ENCODE peak calls at places on chromosomes 3 and 15, in five cellular contexts. W is GM12891, D is HepG2, N is GM12878, S is K562. Z is an unnamed sample.

GRCh38 chr15:28110416-28110975 is 11.4 kb upstream of the OCA2 start:
- DNase-seq in D (no peak), N (no peak), S (no peak), W (no peak), Z (no peak)

GRCh38 chr3:12308517-12308916 is 19.6 kb downstream of the PPARG start:
- DNase-seq in D (peak; percentile 86), N (peak; percentile 3), S (no peak), W (no peak), Z (no peak)

GRCh38 chr3:55724407-55724784 is 237.3 kb upstream of the WNT5A start:
- DNase-seq in W (no peak), N (no peak), D (no peak), S (no peak), Z (no peak)

GRCh38 chr3:9837701-9838582 is 5.9 kb downstream of the RPUSD3 start:
- DNase-seq in W (no peak), N (no peak), D (no peak), S (no peak), Z (no peak)

GRCh38 chr3:170410428-170411029 is 8.1 kb upstream of the CLDN11 start:
- DNase-seq in W (no peak), S (peak; percentile 34), D (no peak), N (no peak), Z (no peak)

GRCh38 chr15:90064931-90065681 is 37.2 kb downstream of the IDH2 start:
- DNase-seq in D (no peak), W (no peak), S (no peak), N (no peak), Z (no peak)

GRCh38 chr15:98144388-98144787 is 183.9 kb downstream of the ARRDC4 start:
- DNase-seq in N (no peak), W (no peak), D (no peak), S (no peak), Z (no peak)

GRCh38 chr15:90611157-90611556 is 81.4 kb downstream of the CRTC3 start:
- DNase-seq in D (no peak), W (no peak), S (no peak), N (no peak), Z (no peak)

GRCh38 chr15:50883903-50884302 is 24.6 kb upstream of the AP4E1 start:
- DNase-seq in W (no peak), N (peak; percentile 55), S (no peak), D (no peak), Z (no peak)

GRCh38 chr3:13644341-13645082 is 95.6 kb downstream of the FBLN2 start:
- DNase-seq in N (no peak), D (no peak), S (no peak), W (no peak), Z (no peak)

GRCh38 chr3:13524979-13525669 is 23.8 kb upstream of the FBLN2 start:
- DNase-seq in S (no peak), W (no peak), N (no peak), D (no peak), Z (no peak)

GRCh38 chr3:184016820-184017671 is 638 bp downstream of the ABCC5 start:
- DNase-seq in N (no peak), S (peak; percentile 83), D (peak; percentile 18), W (peak; percentile 72), Z (peak; percentile 78)

GRCh38 chr3:108414007-108414406 is 96.4 kb downstream of the MYH15 start:
- DNase-seq in W (no peak), D (no peak), N (no peak), S (no peak), Z (no peak)

GRCh38 chr3:138043266-138044029 is 33.5 kb downstream of the CLDN18 start:
- DNase-seq in W (no peak), N (no peak), S (no peak), D (no peak), Z (no peak)

GRCh38 chr15:72197460-72198409 is at the start of gene GRAMD2A:
- DNase-seq in S (peak; percentile 25), D (no peak), N (no peak), W (peak; percentile 82), Z (peak; percentile 74)

GRCh38 chr3:151918253-151919029 is 45.0 kb downstream of the SUCNR1 start:
- DNase-seq in N (peak; percentile 16), D (peak; percentile 34), S (peak; percentile 42), W (peak; percentile 8), Z (no peak)

GRCh38 chr15:66611257-66612053 is 45.7 kb upstream of the LCTL start:
- DNase-seq in N (no peak), D (peak; percentile 81), S (no peak), W (no peak), Z (no peak)

GRCh38 chr15:76309561-76310330 is 1.5 kb downstream of the ETFA start:
- DNase-seq in W (no peak), N (no peak), D (no peak), S (no peak), Z (no peak)

GRCh38 chr3:15339001-15339400 is 6.6 kb upstream of the SH3BP5 start:
- DNase-seq in D (no peak), N (no peak), S (no peak), W (no peak), Z (no peak)

GRCh38 chr15:89321521-89322410 is 12.9 kb downstream of the POLG start:
- DNase-seq in W (no peak), D (peak; percentile 82), S (no peak), N (no peak), Z (no peak)

GRCh38 chr15:67957435-67958139 is 96.5 kb upstream of the PIAS1 start:
- DNase-seq in D (no peak), N (no peak), W (no peak), S (no peak), Z (no peak)

GRCh38 chr15:67953286-67953685 is 100.8 kb upstream of the PIAS1 start:
- DNase-seq in N (no peak), D (no peak), S (no peak), W (no peak), Z (no peak)

DNA sequence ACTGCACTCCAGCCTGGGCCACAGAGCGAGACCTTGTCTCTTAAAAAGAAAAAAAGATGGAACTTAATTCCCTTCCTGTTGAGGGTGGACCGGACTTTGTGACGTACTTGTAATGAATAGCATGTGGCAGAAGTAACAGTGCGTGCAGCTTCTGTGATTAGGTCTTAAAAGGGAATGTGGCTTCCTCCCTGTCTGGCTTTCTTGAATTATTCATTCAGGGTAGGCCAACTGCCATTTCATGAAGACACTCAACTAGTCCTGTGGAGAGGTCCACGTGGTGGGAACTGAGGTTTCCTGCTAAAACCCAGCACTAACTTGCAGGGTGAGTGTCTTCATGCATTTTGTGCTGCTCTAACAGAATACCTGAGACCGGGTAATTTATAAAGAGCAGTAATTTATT is 98.9 kb upstream of the PIAS1 start:
- DNase-seq in S (no peak), N (no peak), W (no peak), D (no peak), Z (no peak)
- TF ChIP-seq POLR2AphosphoS5 in S (no peak), N (no peak), W (no peak), D (no peak), Z (no peak)

DNA sequence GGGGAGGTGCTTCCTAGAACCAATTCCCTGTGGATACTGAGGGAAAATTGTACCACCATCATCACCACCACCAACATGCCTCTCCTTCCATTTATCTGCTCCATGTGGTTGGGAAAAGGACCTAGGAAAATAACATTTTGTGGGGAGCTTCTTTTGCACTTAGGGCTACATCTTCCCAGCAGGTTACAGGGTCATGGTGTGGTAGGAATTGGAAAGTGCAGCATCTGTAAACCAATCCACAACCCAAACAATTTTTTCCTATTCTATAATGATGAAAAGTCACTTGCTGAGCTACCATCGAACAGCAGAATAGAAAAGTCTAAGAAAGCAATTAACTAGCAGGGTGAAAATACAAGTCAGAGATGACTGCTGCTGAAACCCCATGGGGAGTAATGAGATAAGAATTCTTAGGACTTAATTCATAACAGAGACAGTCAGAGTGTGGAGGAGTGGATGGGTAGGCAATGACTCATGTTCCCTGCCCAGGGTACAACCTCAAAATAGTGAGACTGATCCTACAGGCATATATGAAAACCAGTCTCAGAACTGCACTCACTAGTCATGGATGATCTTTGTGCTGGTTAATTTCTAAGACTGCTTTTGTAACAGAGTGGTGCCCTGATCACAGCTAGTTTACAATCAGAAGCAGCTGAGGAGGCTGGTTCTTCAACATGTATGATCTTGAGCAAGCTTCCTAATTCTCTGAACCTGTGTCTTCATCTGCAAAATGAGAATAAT is 38.1 kb upstream of the LEKR1 start:
- DNase-seq in W (no peak), D (no peak), N (no peak), S (peak; percentile 81), Z (no peak)
- TF ChIP-seq TAF1 in W (no peak), D (no peak), N (no peak), S (no peak), Z (no peak)

DNA sequence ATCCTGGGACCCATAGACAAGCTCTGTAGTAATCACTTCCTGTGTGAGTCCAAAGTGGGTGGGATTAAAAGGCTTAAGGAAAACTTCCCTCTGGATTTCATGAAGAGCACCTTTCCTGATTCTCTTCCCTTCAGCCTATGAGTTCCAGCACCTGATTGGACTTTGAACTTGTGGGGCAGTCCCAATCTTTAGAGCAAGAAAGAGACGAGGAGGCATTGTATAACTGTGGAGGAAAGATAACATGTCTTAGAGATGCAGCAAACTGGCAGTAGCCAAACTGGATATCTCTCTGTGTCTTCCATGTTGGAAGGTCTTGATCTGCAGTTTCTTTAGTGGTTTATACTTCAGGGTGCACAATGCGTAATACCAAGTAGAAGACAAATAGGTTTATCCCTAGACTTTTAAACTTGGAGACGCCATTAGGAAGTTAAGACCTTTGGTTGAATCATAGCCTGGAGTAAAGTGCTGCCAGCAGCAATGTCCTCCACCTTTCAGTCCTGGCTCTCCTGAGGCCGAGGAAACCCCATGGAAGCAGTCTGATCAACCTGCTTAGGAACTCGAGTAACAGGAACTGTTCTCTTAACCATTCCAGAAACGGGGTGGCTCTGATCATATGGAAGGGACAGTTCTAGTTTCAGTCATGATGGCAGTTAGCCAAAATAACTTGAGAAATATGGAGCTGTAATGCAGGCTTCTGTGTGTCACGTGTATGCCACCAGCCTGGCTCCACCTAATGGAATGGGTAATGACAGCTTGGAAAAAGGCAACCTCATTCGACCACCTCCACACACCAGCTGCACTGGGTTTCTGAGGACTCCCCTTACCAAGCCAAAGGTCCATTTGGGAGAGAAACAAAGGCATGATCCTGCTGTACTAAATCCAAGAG is 4.7 kb downstream of the EIF1B start:
- DNase-seq in W (no peak), S (peak; percentile 51), D (peak; percentile 34), N (no peak), Z (no peak)
- TF ChIP-seq POLR2A in W (no peak), S (peak; percentile 52), D (peak; percentile 15), N (no peak), Z (peak; percentile 39)

GRCh38 chr15:41631880-41632279 is 28.3 kb upstream of the MGA start:
- DNase-seq in W (no peak), S (no peak), N (no peak), D (no peak), Z (no peak)

GRCh38 chr15:41630616-41631218 is 29.5 kb upstream of the MGA start:
- DNase-seq in D (peak; percentile 35), S (no peak), W (no peak), N (no peak), Z (no peak)

GRCh38 chr15:41629883-41630282 is 30.3 kb upstream of the MGA start:
- DNase-seq in S (no peak), W (no peak), N (no peak), D (no peak), Z (no peak)

GRCh38 chr15:41627204-41627603 is 33.0 kb upstream of the MGA start:
- DNase-seq in S (no peak), N (no peak), D (no peak), W (no peak), Z (no peak)

DNA sequence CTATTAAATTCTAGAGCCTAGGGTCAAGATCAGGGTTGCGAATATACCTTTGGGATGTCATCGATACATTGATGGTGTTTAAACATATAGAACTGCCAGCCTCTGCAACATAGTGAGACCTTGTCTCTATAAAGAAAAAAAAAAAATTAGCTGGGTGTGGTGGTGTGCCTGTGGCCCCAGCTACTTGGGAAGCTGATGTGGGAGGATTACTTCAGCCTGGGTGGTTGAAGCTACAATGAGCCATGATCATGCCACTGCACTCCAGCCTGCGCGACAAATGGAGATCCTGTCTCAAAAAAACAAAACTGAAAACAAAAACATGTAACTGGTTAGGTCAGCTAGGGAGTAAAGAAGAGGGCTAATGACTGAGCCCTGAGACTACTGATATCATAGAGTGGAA is 30.8 kb upstream of the MGA start:
- DNase-seq in N (no peak), W (no peak), S (no peak), D (no peak), Z (no peak)
- TF ChIP-seq POLR2AphosphoS5 in N (no peak), W (no peak), S (no peak), D (no peak), Z (no peak)

Z was measured in GM12892.